ENCODE peak calls at places on chromosomes 11 and 22, in seven cellular contexts. I is keratinocyte, G is NCI-H774, J is left ventricle myocardium inferior, X is erythroblast, Y is HT-29, T is fibroblast of lung. S is an unnamed sample.

GRCh38 chr11:111362887-111363411 is 16.1 kb downstream of the POU2AF1 start:
- DNase-seq in I (no peak), G (no peak), J (no peak), X (no peak), Y (no peak), T (no peak), S (peak)

GRCh38 chr11:45771942-45772522 is 32.9 kb upstream of the SLC35C1 start:
- DNase-seq in I (no peak), G (peak), J (peak), X (peak), Y (peak), T (peak), S (peak)

GRCh38 chr11:99988105-99988907 is 698.8 kb upstream of the ARHGAP42 start:
- DNase-seq in I (no peak), G (no peak), J (no peak), X (no peak), Y (no peak), T (no peak), S (no peak)

GRCh38 chr11:8561461-8561860 is 32.6 kb downstream of the STK33 start:
- DNase-seq in I (no peak), G (no peak), J (no peak), X (no peak), Y (no peak), T (no peak), S (no peak)

GRCh38 chr11:104078250-104078649 is 41.8 kb downstream of the DDI1 start:
- DNase-seq in I (no peak), G (no peak), J (no peak), X (no peak), Y (no peak), T (no peak), S (no peak)

GRCh38 chr11:83816572-83817187 is 530.5 kb upstream of the CCDC90B start:
- DNase-seq in I (no peak), G (peak), J (no peak), X (peak), Y (peak), T (peak), S (peak)

GRCh38 chr22:47328550-47329243 is 566.2 kb downstream of the TBC1D22A start:
- DNase-seq in I (peak), G (no peak), J (no peak), X (no peak), Y (peak), T (peak), S (peak)

GRCh38 chr11:94272738-94273313 is 31.6 kb upstream of the IZUMO1R start:
- DNase-seq in I (no peak), G (no peak), J (peak), X (no peak), Y (no peak), T (no peak), S (no peak)

GRCh38 chr11:43135966-43136534 is 175.7 kb upstream of the API5 start:
- DNase-seq in I (no peak), G (no peak), J (no peak), X (no peak), Y (no peak), T (no peak), S (no peak)

GRCh38 chr11:3616721-3617460 is 24.9 kb downstream of the ART5 start:
- DNase-seq in I (no peak), G (no peak), J (no peak), X (no peak), Y (no peak), T (peak), S (no peak)

GRCh38 chr11:128525411-128526243 is 61.7 kb downstream of the ETS1 start:
- DNase-seq in I (no peak), G (no peak), J (no peak), X (no peak), Y (no peak), T (peak), S (peak)

GRCh38 chr22:42214625-42215415 is 55.6 kb downstream of the TCF20 start:
- DNase-seq in I (no peak), G (no peak), J (peak), X (no peak), Y (no peak), T (no peak), S (no peak)

GRCh38 chr11:6357222-6357621 is 33.1 kb upstream of the SMPD1 start:
- DNase-seq in I (peak), G (no peak), J (peak), X (peak), Y (no peak), T (peak), S (no peak)

S was measured in small intestine.